ENCODE peak calls at places on chromosome 15, in eight cellular contexts. Y is transverse colon; N is activated effector memory CD4-positive, alpha-beta T cell treated with Interleukin-2 at 50 U/mL for 16 hours; J is AG20443; M is ovary; X is COLO829; Z is substantia nigra; R is NCI-H1092 treated with DMSO at 0.1 percent for 48 hours. V is an unnamed sample.
A peak's percentile ranks its signal among the peaks of the same experiment; 100 is the strongest.

GRCh38 chr15:71375934-71376333 is 260.7 kb downstream of the THSD4 start:
- DNase-seq in Y (no peak), N (no peak), J (no peak), M (no peak), X (no peak), Z (no peak), R (no peak), V (no peak)

GRCh38 chr15:25776071-25776740 is 86.9 kb downstream of the ATP10A start:
- DNase-seq in Y (no peak), N (no peak), J (no peak), M (no peak), X (no peak), Z (no peak), R (no peak), V (no peak)

GRCh38 chr15:89164712-89165211 is 56.6 kb downstream of the RLBP1 start:
- DNase-seq in Y (no peak), N (no peak), J (no peak), M (no peak), X (no peak), Z (no peak), R (no peak), V (no peak)

GRCh38 chr15:101568304-101568703 is 78.8 kb upstream of the PCSK6 start:
- DNase-seq in Y (no peak), N (no peak), J (no peak), M (no peak), X (no peak), Z (no peak), R (no peak), V (no peak)

GRCh38 chr15:47870956-47871625 is 153.8 kb downstream of the SEMA6D start:
- DNase-seq in Y (no peak), N (no peak), J (no peak), M (no peak), X (no peak), Z (no peak), R (peak; percentile 34), V (peak; percentile 75)

GRCh38 chr15:101042320-101042719 is 123.2 kb downstream of the LRRK1 start:
- DNase-seq in Y (peak; percentile 3), N (no peak), J (no peak), M (peak; percentile 31), X (no peak), Z (no peak), R (no peak), V (no peak)

GRCh38 chr15:101351736-101352135 is 56.7 kb upstream of the SNRPA1 start:
- DNase-seq in Y (no peak), N (no peak), J (no peak), M (no peak), X (no peak), Z (no peak), R (no peak), V (no peak)

GRCh38 chr15:69562564-69562963 is 109.9 kb downstream of the RPLP1 start:
- DNase-seq in Y (no peak), N (no peak), J (no peak), M (no peak), X (no peak), Z (no peak), R (peak; percentile 79), V (no peak)

GRCh38 chr15:97976129-97976528 is 15.6 kb downstream of the ARRDC4 start:
- DNase-seq in Y (no peak), N (no peak), J (no peak), M (no peak), X (no peak), Z (no peak), R (no peak), V (no peak)

GRCh38 chr15:76626611-76627010 is 278.5 kb downstream of the SCAPER start:
- DNase-seq in Y (no peak), N (no peak), J (no peak), M (no peak), X (no peak), Z (no peak), R (no peak), V (no peak)

GRCh38 chr15:81293728-81294500 is 30.0 kb downstream of the STARD5 start:
- DNase-seq in Y (peak; percentile 65), N (peak; percentile 68), J (no peak), M (no peak), X (no peak), Z (no peak), R (no peak), V (no peak)

GRCh38 chr15:92910451-92910850 is 10.3 kb downstream of the CHD2 start:
- DNase-seq in Y (no peak), N (no peak), J (no peak), M (no peak), X (no peak), Z (no peak), R (no peak), V (no peak)

GRCh38 chr15:32991544-32992192 is 202.8 kb downstream of the FMN1 start:
- DNase-seq in Y (no peak), N (no peak), J (no peak), M (no peak), X (no peak), Z (no peak), R (no peak), V (no peak)